ENCODE peak calls at places on chromosome 12, in five cellular contexts. One of them, this sample, is unnamed.

GRCh38 chr12:78963439-78964222 is 99.1 kb downstream of the SYT1 start:
- DNase-seq in HepG2: no peak
- DNase-seq in K562: no peak
- DNase-seq in GM12878: no peak
- DNase-seq in H1: no peak
- DNase-seq in this sample: no peak

GRCh38 chr12:34400423-34400881 is 378.2 kb downstream of the ALG10 start:
- DNase-seq in HepG2: no peak
- DNase-seq in K562: peak
- DNase-seq in GM12878: no peak
- DNase-seq in H1: no peak
- DNase-seq in this sample: peak

GRCh38 chr12:101557092-101557491 is 37.7 kb upstream of the MYBPC1 start:
- DNase-seq in HepG2: no peak
- DNase-seq in K562: no peak
- DNase-seq in GM12878: no peak
- DNase-seq in H1: no peak
- DNase-seq in this sample: no peak

GRCh38 chr12:24728366-24728765 is 220.5 kb downstream of the BCAT1 start:
- DNase-seq in HepG2: peak
- DNase-seq in K562: no peak
- DNase-seq in GM12878: no peak
- DNase-seq in H1: no peak
- DNase-seq in this sample: peak

GRCh38 chr12:24135158-24135850 is 185.8 kb upstream of the SOX5 start:
- DNase-seq in HepG2: no peak
- DNase-seq in K562: no peak
- DNase-seq in GM12878: no peak
- DNase-seq in H1: no peak
- DNase-seq in this sample: peak

GRCh38 chr12:102669056-102669455 is 188.7 kb upstream of the IGF1 start:
- DNase-seq in HepG2: no peak
- DNase-seq in K562: no peak
- DNase-seq in GM12878: no peak
- DNase-seq in H1: no peak
- DNase-seq in this sample: no peak

GRCh38 chr12:124032265-124032886 is 59.4 kb downstream of the ZNF664 start:
- DNase-seq in HepG2: peak
- DNase-seq in K562: peak
- DNase-seq in GM12878: no peak
- DNase-seq in H1: no peak
- DNase-seq in this sample: peak

GRCh38 chr12:90460681-90461080 is 494.3 kb downstream of the CCER1 start:
- DNase-seq in HepG2: no peak
- DNase-seq in K562: no peak
- DNase-seq in GM12878: no peak
- DNase-seq in H1: no peak
- DNase-seq in this sample: no peak

GRCh38 chr12:83841620-83842019 is 1071.0 kb downstream of the SLC6A15 start:
- DNase-seq in HepG2: no peak
- DNase-seq in K562: no peak
- DNase-seq in GM12878: no peak
- DNase-seq in H1: no peak
- DNase-seq in this sample: no peak

GRCh38 chr12:88501976-88502938 is 78.0 kb downstream of the KITLG start:
- DNase-seq in HepG2: no peak
- DNase-seq in K562: no peak
- DNase-seq in GM12878: no peak
- DNase-seq in H1: no peak
- DNase-seq in this sample: no peak
- TF ChIP-seq POLR2AphosphoS5 in HepG2: no peak
- TF ChIP-seq POLR2AphosphoS5 in K562: no peak
- TF ChIP-seq POLR2AphosphoS5 in GM12878: no peak
- TF ChIP-seq POLR2AphosphoS5 in H1: no peak
- TF ChIP-seq POLR2AphosphoS5 in this sample: no peak

DNA sequence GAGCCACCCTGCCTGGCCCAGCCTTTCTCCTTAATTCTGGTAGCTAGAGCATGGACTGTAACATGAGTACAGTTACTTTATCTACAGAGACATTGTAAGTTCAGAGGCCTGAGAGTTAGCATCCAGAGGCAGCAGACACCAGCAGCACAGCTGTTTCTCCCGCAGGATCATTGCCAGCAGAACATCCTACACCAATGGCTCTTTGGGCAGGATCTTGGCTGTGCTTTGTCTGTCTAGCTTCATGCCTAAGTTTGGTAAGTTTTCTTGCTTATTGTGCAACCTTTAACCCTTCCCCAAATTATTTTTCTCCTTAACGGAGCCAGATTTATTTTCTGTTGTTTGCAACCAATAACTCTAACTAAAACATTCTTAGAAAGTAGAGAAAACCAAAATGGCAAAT is 21.6 kb downstream of the C12orf71 start:
- DNase-seq in HepG2: no peak
- DNase-seq in K562: no peak
- DNase-seq in GM12878: no peak
- DNase-seq in H1: no peak
- DNase-seq in this sample: no peak
- TF ChIP-seq RFX5 in HepG2: no peak
- TF ChIP-seq RFX5 in K562: no peak
- TF ChIP-seq RFX5 in GM12878: no peak
- TF ChIP-seq RFX5 in H1: no peak
- TF ChIP-seq RFX5 in this sample: no peak

GRCh38 chr12:126358806-126359205 is 1293.6 kb downstream of the AACS start:
- DNase-seq in HepG2: no peak
- DNase-seq in K562: no peak
- DNase-seq in GM12878: no peak
- DNase-seq in H1: no peak
- DNase-seq in this sample: no peak
- TF ChIP-seq POLR2AphosphoS5 in HepG2: no peak
- TF ChIP-seq POLR2AphosphoS5 in K562: no peak
- TF ChIP-seq POLR2AphosphoS5 in GM12878: no peak
- TF ChIP-seq POLR2AphosphoS5 in H1: no peak
- TF ChIP-seq POLR2AphosphoS5 in this sample: no peak

DNA sequence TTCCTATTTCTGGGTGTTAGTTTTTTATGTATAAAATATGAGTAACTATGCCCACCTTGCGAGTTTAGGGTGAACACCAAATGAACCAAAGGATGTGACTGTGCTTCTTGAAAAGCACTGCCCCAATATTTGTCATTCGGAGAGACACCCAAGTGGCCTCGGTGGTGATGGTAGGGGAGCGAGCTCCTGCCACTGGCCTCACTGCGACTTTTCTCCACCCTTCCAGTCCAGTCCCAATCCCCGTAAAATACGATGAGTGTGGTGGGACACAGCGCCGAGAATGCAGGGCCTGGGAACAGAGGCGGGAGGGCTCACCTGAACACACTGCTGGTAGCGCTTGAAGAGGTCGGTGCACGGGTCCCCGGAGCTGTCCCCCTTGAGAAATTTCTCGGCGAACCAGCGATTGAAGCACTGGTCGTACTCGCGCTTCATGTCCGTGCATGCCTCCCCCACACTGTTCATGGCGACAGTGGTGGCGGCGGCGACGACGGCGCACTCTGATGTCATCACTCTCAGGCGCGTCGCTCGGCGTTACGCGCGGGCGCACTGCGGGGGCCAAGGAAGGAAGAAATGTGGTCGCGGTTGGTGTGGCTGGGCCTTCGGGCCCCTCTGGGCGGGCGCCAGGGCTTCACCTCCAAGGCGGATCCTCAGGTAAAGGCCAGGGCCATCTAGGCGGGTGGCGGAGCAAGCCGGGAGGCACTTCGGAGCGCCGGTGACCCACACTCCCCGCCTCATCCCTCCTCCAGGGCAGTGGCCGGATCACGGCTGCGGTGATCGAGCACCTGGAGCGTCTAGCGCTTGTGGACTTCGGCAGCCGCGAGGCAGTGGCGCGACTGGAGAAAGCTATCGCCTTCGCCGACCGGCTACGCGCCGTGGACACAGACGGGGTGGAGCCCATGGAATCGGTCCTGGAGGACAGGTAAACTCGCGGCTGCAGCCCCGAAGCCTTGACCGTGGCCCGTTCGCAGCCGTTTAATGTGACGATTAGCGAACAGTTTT is at the start of the genes GATC and TRIAP1:
- DNase-seq in HepG2: peak
- DNase-seq in K562: peak
- DNase-seq in GM12878: peak
- DNase-seq in H1: no peak
- DNase-seq in this sample: peak
- TF ChIP-seq RFX5 in HepG2: no peak
- TF ChIP-seq RFX5 in K562: no peak
- TF ChIP-seq RFX5 in GM12878: no peak
- TF ChIP-seq RFX5 in H1: peak
- TF ChIP-seq RFX5 in this sample: no peak

GRCh38 chr12:2825133-2825532 is 9.7 kb downstream of the NRIP2 start:
- DNase-seq in HepG2: no peak
- DNase-seq in K562: no peak
- DNase-seq in GM12878: no peak
- DNase-seq in H1: no peak
- DNase-seq in this sample: no peak

GRCh38 chr12:2820432-2820831 is 8.0 kb downstream of the ITFG2 start:
- DNase-seq in HepG2: no peak
- DNase-seq in K562: no peak
- DNase-seq in GM12878: no peak
- DNase-seq in H1: no peak
- DNase-seq in this sample: no peak

GRCh38 chr12:2826036-2826435 is 8.8 kb downstream of the NRIP2 start:
- DNase-seq in HepG2: no peak
- DNase-seq in K562: no peak
- DNase-seq in GM12878: no peak
- DNase-seq in H1: no peak
- DNase-seq in this sample: no peak

GRCh38 chr12:2824541-2824940 is 10.3 kb downstream of the NRIP2 start:
- DNase-seq in HepG2: no peak
- DNase-seq in K562: no peak
- DNase-seq in GM12878: no peak
- DNase-seq in H1: no peak
- DNase-seq in this sample: no peak

GRCh38 chr12:2823483-2823882 is 11.0 kb downstream of the ITFG2 start:
- DNase-seq in HepG2: no peak
- DNase-seq in K562: no peak
- DNase-seq in GM12878: no peak
- DNase-seq in H1: no peak
- DNase-seq in this sample: no peak
- TF ChIP-seq POLR2AphosphoS5 in HepG2: no peak
- TF ChIP-seq POLR2AphosphoS5 in K562: no peak
- TF ChIP-seq POLR2AphosphoS5 in GM12878: no peak
- TF ChIP-seq POLR2AphosphoS5 in H1: no peak
- TF ChIP-seq POLR2AphosphoS5 in this sample: no peak

DNA sequence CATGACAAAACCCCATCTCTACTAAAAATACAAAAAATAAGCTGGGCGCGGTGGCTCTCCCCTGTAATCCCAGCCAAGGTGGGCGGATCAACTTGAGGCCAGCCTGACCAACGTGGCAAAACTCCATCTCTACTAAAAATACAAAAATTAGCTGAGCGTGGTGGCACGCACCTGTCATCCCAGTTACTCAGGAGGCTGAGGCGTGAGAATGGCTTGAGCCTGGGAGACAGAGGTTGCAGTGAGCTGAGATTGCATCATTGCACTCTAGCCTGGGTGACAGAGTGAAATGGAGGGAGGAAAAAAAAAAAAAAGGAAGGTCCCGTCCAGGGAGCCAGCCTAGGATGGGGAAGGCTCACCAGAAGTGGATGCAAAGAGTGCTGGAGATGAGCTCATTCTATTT is 2.0 kb upstream of the CD27 start:
- DNase-seq in HepG2: no peak
- DNase-seq in K562: no peak
- DNase-seq in GM12878: no peak
- DNase-seq in H1: no peak
- DNase-seq in this sample: no peak
- TF ChIP-seq RFX5 in HepG2: no peak
- TF ChIP-seq RFX5 in K562: no peak
- TF ChIP-seq RFX5 in GM12878: no peak
- TF ChIP-seq RFX5 in H1: no peak
- TF ChIP-seq RFX5 in this sample: no peak

GRCh38 chr12:47311514-47311913 is 231.8 kb upstream of the AMIGO2 start:
- DNase-seq in HepG2: no peak
- DNase-seq in K562: no peak
- DNase-seq in GM12878: no peak
- DNase-seq in H1: no peak
- DNase-seq in this sample: no peak

GRCh38 chr12:47316609-47317049 is 236.9 kb upstream of the AMIGO2 start:
- DNase-seq in HepG2: no peak
- DNase-seq in K562: no peak
- DNase-seq in GM12878: no peak
- DNase-seq in H1: no peak
- DNase-seq in this sample: no peak

GRCh38 chr12:47311011-47311410 is 231.3 kb upstream of the AMIGO2 start:
- DNase-seq in HepG2: no peak
- DNase-seq in K562: no peak
- DNase-seq in GM12878: no peak
- DNase-seq in H1: no peak
- DNase-seq in this sample: no peak

GRCh38 chr12:47312147-47312546 is 232.4 kb upstream of the AMIGO2 start:
- DNase-seq in HepG2: no peak
- DNase-seq in K562: no peak
- DNase-seq in GM12878: no peak
- DNase-seq in H1: no peak
- DNase-seq in this sample: no peak

DNA sequence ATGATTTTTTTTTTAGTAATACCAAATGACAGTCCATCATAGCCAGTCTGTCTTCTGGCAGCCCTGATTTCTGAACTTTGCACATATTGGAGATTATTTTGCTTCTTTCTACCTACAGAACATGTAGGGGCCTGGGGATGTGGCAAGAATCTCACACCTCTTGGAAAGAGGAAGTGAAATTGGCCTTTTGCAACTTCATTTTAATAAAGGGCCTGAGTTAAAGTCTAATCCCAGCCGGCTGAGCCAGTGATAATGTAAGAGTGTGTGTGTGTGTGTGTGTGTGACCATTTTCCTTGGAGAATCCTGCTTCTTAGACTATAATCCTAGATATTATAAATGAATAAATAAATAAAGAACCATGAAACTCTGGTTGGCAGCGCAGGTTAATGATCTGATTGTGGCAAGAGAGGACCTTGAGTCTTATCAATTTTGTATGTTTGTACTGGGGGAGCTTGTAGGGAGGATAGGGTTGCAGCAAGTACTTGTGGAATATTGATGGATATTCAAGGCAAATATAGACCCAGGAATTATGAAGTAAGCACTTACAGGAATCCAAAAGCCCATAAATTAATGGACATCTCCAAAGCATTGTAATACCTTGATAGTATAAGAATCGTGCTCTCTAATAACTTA is 233.2 kb upstream of the AMIGO2 start:
- DNase-seq in HepG2: no peak
- DNase-seq in K562: no peak
- DNase-seq in GM12878: no peak
- DNase-seq in H1: no peak
- DNase-seq in this sample: no peak
- TF ChIP-seq POLR2AphosphoS5 in HepG2: no peak
- TF ChIP-seq POLR2AphosphoS5 in K562: no peak
- TF ChIP-seq POLR2AphosphoS5 in GM12878: no peak
- TF ChIP-seq POLR2AphosphoS5 in H1: no peak
- TF ChIP-seq POLR2AphosphoS5 in this sample: no peak

GRCh38 chr12:130707571-130707891 is 8.6 kb downstream of the RIMBP2 start:
- DNase-seq in HepG2: no peak
- DNase-seq in K562: no peak
- DNase-seq in GM12878: no peak
- DNase-seq in H1: no peak
- DNase-seq in this sample: no peak
- TF ChIP-seq RFX5 in HepG2: no peak
- TF ChIP-seq RFX5 in K562: no peak
- TF ChIP-seq RFX5 in GM12878: no peak
- TF ChIP-seq RFX5 in H1: no peak
- TF ChIP-seq RFX5 in this sample: no peak

This sample was measured in SK-N-SH.